ENCODE peak calls at places on chromosomes 12 and 14, in five cellular contexts. Y is stimulated activated naive B cell treated with anti-CD40 and anti-IgM and Interleukin-4, amounts not matched to agents 10 μg/mL and 1 μg/mL and 100 μg/mL, for 72 hours; C is A172; N is HEK293T; P is DMS153. A is an unnamed sample.
A peak's percentile ranks its signal among the peaks of the same experiment; 100 is the strongest.

GRCh38 chr12:129067482-129067881 is 214.2 kb downstream of the GLT1D1 start:
- DNase-seq in Y (no peak), P (no peak), N (peak; percentile 13), C (no peak), A (no peak)

GRCh38 chr14:50340945-50341344 is 28.8 kb downstream of the DMAC2L start:
- DNase-seq in P (no peak), C (no peak), Y (no peak), N (no peak), A (no peak)

GRCh38 chr14:42112108-42112507 is 505.4 kb downstream of the LRFN5 start:
- DNase-seq in Y (no peak), N (no peak), C (peak; percentile 3), P (no peak), A (peak; percentile 48)

GRCh38 chr12:6830286-6830892 is 2.2 kb downstream of the P3H3 start:
- DNase-seq in C (no peak), P (no peak), Y (no peak), N (no peak), A (no peak)

GRCh38 chr14:30195946-30196345 is 268.3 kb upstream of the PRKD1 start:
- DNase-seq in P (no peak), Y (no peak), C (peak; percentile 19), N (no peak), A (peak; percentile 17)

GRCh38 chr12:3540387-3541320 is 49.7 kb downstream of the PRMT8 start:
- DNase-seq in Y (no peak), P (no peak), C (no peak), N (no peak), A (no peak)

GRCh38 chr12:124737040-124737419 is 126.6 kb downstream of the SCARB1 start:
- DNase-seq in N (no peak), P (no peak), Y (no peak), C (no peak), A (no peak)

GRCh38 chr12:9760699-9761406 is at the start of gene CD69:
- DNase-seq in C (no peak), P (no peak), N (no peak), Y (peak; percentile 83), A (no peak)

GRCh38 chr12:57085999-57086950 is 2.6 kb upstream of the NAB2 start:
- DNase-seq in C (peak; percentile 57), Y (no peak), P (no peak), N (peak; percentile 48), A (peak; percentile 81)

GRCh38 chr12:86261606-86262005 is 5.4 kb upstream of the MGAT4C start:
- DNase-seq in Y (no peak), C (no peak), P (no peak), N (no peak), A (no peak)

GRCh38 chr12:2051700-2052625 is 824 bp upstream of the CACNA1C start:
- DNase-seq in P (no peak), C (no peak), N (peak; percentile 25), Y (no peak), A (peak; percentile 44)

GRCh38 chr12:92485356-92486348 is 217.1 kb upstream of the PLEKHG7 start:
- DNase-seq in Y (no peak), N (no peak), C (no peak), P (no peak), A (peak; percentile 6)

GRCh38 chr12:130838951-130839769 is at the start of gene STX2:
- DNase-seq in P (peak; percentile 66), Y (peak; percentile 83), N (peak; percentile 98), C (peak; percentile 57), A (peak; percentile 88)

GRCh38 chr14:21860172-21860571 is 186.6 kb upstream of the OR4E1 start:
- DNase-seq in P (no peak), Y (no peak), C (no peak), N (peak; percentile 22), A (peak; percentile 8)

GRCh38 chr12:123546281-123546680 is 12.8 kb upstream of the RILPL1 start:
- DNase-seq in Y (no peak), N (no peak), P (no peak), C (no peak), A (peak; percentile 51)

GRCh38 chr12:23359975-23360638 is 589.4 kb downstream of the SOX5 start:
- DNase-seq in N (no peak), P (no peak), C (no peak), Y (no peak), A (no peak)

GRCh38 chr14:98754343-98755025 is 517.5 kb downstream of the BCL11B start:
- DNase-seq in N (no peak), P (no peak), C (no peak), Y (no peak), A (no peak)

GRCh38 chr14:36344211-36344610 is 23.8 kb upstream of the MBIP start:
- DNase-seq in N (no peak), Y (no peak), P (no peak), C (no peak), A (peak; percentile 19)

GRCh38 chr12:102971227-102971626 is 13.8 kb downstream of the ASCL1 start:
- DNase-seq in C (no peak), P (no peak), N (no peak), Y (no peak), A (no peak)